ENCODE peak calls at places on chromosomes 1 and 21, in four cellular contexts. One of them, this sample, is unnamed.
A peak's percentile ranks its signal among the peaks of the same experiment; 100 is the strongest.

GRCh38 chr1:213689260-213689659 is 298.5 kb upstream of the PROX1 start:
- DNase-seq in psoas muscle: no peak
- DNase-seq in activated T-helper 1 cell treated with anti-CD3 and anti-CD28 coated beads, Interleukin-2, amount 50 U/mL, for 16 hours: no peak
- DNase-seq in NCI-H510A: no peak
- DNase-seq in this sample: no peak

GRCh38 chr21:27466175-27466574 is 499.3 kb upstream of the ADAMTS5 start:
- DNase-seq in NCI-H510A: no peak
- DNase-seq in activated T-helper 1 cell treated with anti-CD3 and anti-CD28 coated beads, Interleukin-2, amount 50 U/mL, for 16 hours: no peak
- DNase-seq in psoas muscle: no peak
- DNase-seq in this sample: no peak

GRCh38 chr1:97050501-97050900 is 328.9 kb downstream of the PTBP2 start:
- DNase-seq in activated T-helper 1 cell treated with anti-CD3 and anti-CD28 coated beads, Interleukin-2, amount 50 U/mL, for 16 hours: no peak
- DNase-seq in NCI-H510A: no peak
- DNase-seq in psoas muscle: no peak
- DNase-seq in this sample: no peak

GRCh38 chr1:35836734-35837133 is 28.9 kb downstream of the AGO4 start:
- DNase-seq in activated T-helper 1 cell treated with anti-CD3 and anti-CD28 coated beads, Interleukin-2, amount 50 U/mL, for 16 hours: no peak
- DNase-seq in NCI-H510A: no peak
- DNase-seq in psoas muscle: no peak
- DNase-seq in this sample: no peak

GRCh38 chr21:31108969-31109368 is 70.7 kb upstream of the KRTAP19-8 start:
- DNase-seq in activated T-helper 1 cell treated with anti-CD3 and anti-CD28 coated beads, Interleukin-2, amount 50 U/mL, for 16 hours: no peak
- DNase-seq in psoas muscle: no peak
- DNase-seq in NCI-H510A: no peak
- DNase-seq in this sample: no peak

GRCh38 chr1:154253671-154254070 is 18.8 kb upstream of the HAX1 start:
- DNase-seq in psoas muscle: no peak
- DNase-seq in NCI-H510A: no peak
- DNase-seq in activated T-helper 1 cell treated with anti-CD3 and anti-CD28 coated beads, Interleukin-2, amount 50 U/mL, for 16 hours: no peak
- DNase-seq in this sample: no peak

GRCh38 chr1:193553562-193553961 is 367.1 kb upstream of the B3GALT2 start:
- DNase-seq in psoas muscle: no peak
- DNase-seq in NCI-H510A: no peak
- DNase-seq in activated T-helper 1 cell treated with anti-CD3 and anti-CD28 coated beads, Interleukin-2, amount 50 U/mL, for 16 hours: no peak
- DNase-seq in this sample: no peak

GRCh38 chr1:89089962-89090361 is 25.0 kb upstream of the GBP1 start:
- DNase-seq in activated T-helper 1 cell treated with anti-CD3 and anti-CD28 coated beads, Interleukin-2, amount 50 U/mL, for 16 hours: no peak
- DNase-seq in psoas muscle: no peak
- DNase-seq in NCI-H510A: no peak
- DNase-seq in this sample: no peak

GRCh38 chr1:6249732-6250689 is 6.0 kb downstream of the HES3 start:
- DNase-seq in activated T-helper 1 cell treated with anti-CD3 and anti-CD28 coated beads, Interleukin-2, amount 50 U/mL, for 16 hours: no peak
- DNase-seq in psoas muscle: no peak
- DNase-seq in NCI-H510A: peak; percentile 52
- DNase-seq in this sample: no peak

GRCh38 chr21:35100351-35100771 is 51.3 kb upstream of the RUNX1 start:
- DNase-seq in activated T-helper 1 cell treated with anti-CD3 and anti-CD28 coated beads, Interleukin-2, amount 50 U/mL, for 16 hours: no peak
- DNase-seq in psoas muscle: no peak
- DNase-seq in NCI-H510A: no peak
- DNase-seq in this sample: no peak

GRCh38 chr1:244918422-244919319 is 54.3 kb upstream of the HNRNPU start:
- DNase-seq in NCI-H510A: no peak
- DNase-seq in psoas muscle: peak; percentile 70
- DNase-seq in activated T-helper 1 cell treated with anti-CD3 and anti-CD28 coated beads, Interleukin-2, amount 50 U/mL, for 16 hours: peak; percentile 36
- DNase-seq in this sample: peak; percentile 59

GRCh38 chr1:155186955-155187891 is 13.6 kb downstream of the TRIM46 start:
- DNase-seq in activated T-helper 1 cell treated with anti-CD3 and anti-CD28 coated beads, Interleukin-2, amount 50 U/mL, for 16 hours: no peak
- DNase-seq in psoas muscle: no peak
- DNase-seq in NCI-H510A: no peak
- DNase-seq in this sample: peak; percentile 7

GRCh38 chr1:186983327-186983726 is 154.6 kb downstream of the PLA2G4A start:
- DNase-seq in activated T-helper 1 cell treated with anti-CD3 and anti-CD28 coated beads, Interleukin-2, amount 50 U/mL, for 16 hours: no peak
- DNase-seq in NCI-H510A: no peak
- DNase-seq in psoas muscle: peak; percentile 23
- DNase-seq in this sample: peak; percentile 59

GRCh38 chr1:40072142-40072541 is 24.9 kb downstream of the PPT1 start:
- DNase-seq in activated T-helper 1 cell treated with anti-CD3 and anti-CD28 coated beads, Interleukin-2, amount 50 U/mL, for 16 hours: no peak
- DNase-seq in NCI-H510A: no peak
- DNase-seq in psoas muscle: no peak
- DNase-seq in this sample: no peak

GRCh38 chr1:25927541-25928265 is 21.5 kb upstream of the STMN1 start:
- DNase-seq in psoas muscle: no peak
- DNase-seq in NCI-H510A: no peak
- DNase-seq in activated T-helper 1 cell treated with anti-CD3 and anti-CD28 coated beads, Interleukin-2, amount 50 U/mL, for 16 hours: no peak
- DNase-seq in this sample: no peak

GRCh38 chr1:25476186-25477097 is 45.7 kb downstream of the MACO1 start:
- DNase-seq in NCI-H510A: no peak
- DNase-seq in psoas muscle: no peak
- DNase-seq in activated T-helper 1 cell treated with anti-CD3 and anti-CD28 coated beads, Interleukin-2, amount 50 U/mL, for 16 hours: no peak
- DNase-seq in this sample: no peak

GRCh38 chr1:6948861-6949260 is 163.6 kb downstream of the CAMTA1 start:
- DNase-seq in NCI-H510A: no peak
- DNase-seq in activated T-helper 1 cell treated with anti-CD3 and anti-CD28 coated beads, Interleukin-2, amount 50 U/mL, for 16 hours: no peak
- DNase-seq in psoas muscle: no peak
- DNase-seq in this sample: no peak

GRCh38 chr21:42107881-42108553 is 36.9 kb downstream of the UMODL1 start:
- DNase-seq in NCI-H510A: peak; percentile 72
- DNase-seq in psoas muscle: peak; percentile 70
- DNase-seq in activated T-helper 1 cell treated with anti-CD3 and anti-CD28 coated beads, Interleukin-2, amount 50 U/mL, for 16 hours: peak; percentile 40
- DNase-seq in this sample: peak; percentile 76

GRCh38 chr1:222588135-222588534 is 1.6 kb downstream of the TAF1A start:
- DNase-seq in NCI-H510A: no peak
- DNase-seq in activated T-helper 1 cell treated with anti-CD3 and anti-CD28 coated beads, Interleukin-2, amount 50 U/mL, for 16 hours: no peak
- DNase-seq in psoas muscle: no peak
- DNase-seq in this sample: no peak

GRCh38 chr1:95084317-95085176 is 11.8 kb upstream of the ALG14 start:
- DNase-seq in psoas muscle: no peak
- DNase-seq in activated T-helper 1 cell treated with anti-CD3 and anti-CD28 coated beads, Interleukin-2, amount 50 U/mL, for 16 hours: no peak
- DNase-seq in NCI-H510A: peak; percentile 3
- DNase-seq in this sample: no peak

GRCh38 chr1:205354259-205354904 is 2.3 kb downstream of the KLHDC8A start:
- DNase-seq in activated T-helper 1 cell treated with anti-CD3 and anti-CD28 coated beads, Interleukin-2, amount 50 U/mL, for 16 hours: peak; percentile 29
- DNase-seq in NCI-H510A: peak; percentile 26
- DNase-seq in psoas muscle: no peak
- DNase-seq in this sample: no peak

GRCh38 chr1:50271968-50272578 is 151.2 kb downstream of the DMRTA2 start:
- DNase-seq in psoas muscle: peak; percentile 26
- DNase-seq in activated T-helper 1 cell treated with anti-CD3 and anti-CD28 coated beads, Interleukin-2, amount 50 U/mL, for 16 hours: no peak
- DNase-seq in NCI-H510A: no peak
- DNase-seq in this sample: peak; percentile 48

GRCh38 chr1:43067856-43068751 is 104.0 kb downstream of the EBNA1BP2 start:
- DNase-seq in activated T-helper 1 cell treated with anti-CD3 and anti-CD28 coated beads, Interleukin-2, amount 50 U/mL, for 16 hours: no peak
- DNase-seq in psoas muscle: no peak
- DNase-seq in NCI-H510A: peak; percentile 54
- DNase-seq in this sample: no peak

GRCh38 chr21:32813265-32813903 is 41.8 kb upstream of the PAXBP1 start:
- DNase-seq in NCI-H510A: no peak
- DNase-seq in activated T-helper 1 cell treated with anti-CD3 and anti-CD28 coated beads, Interleukin-2, amount 50 U/mL, for 16 hours: no peak
- DNase-seq in psoas muscle: no peak
- DNase-seq in this sample: no peak

GRCh38 chr21:17270234-17270633 is 242.6 kb upstream of the CXADR start:
- DNase-seq in activated T-helper 1 cell treated with anti-CD3 and anti-CD28 coated beads, Interleukin-2, amount 50 U/mL, for 16 hours: no peak
- DNase-seq in psoas muscle: peak; percentile 25
- DNase-seq in NCI-H510A: no peak
- DNase-seq in this sample: peak; percentile 53

GRCh38 chr1:162391790-162392563 is 10.4 kb downstream of the C1orf226 start:
- DNase-seq in activated T-helper 1 cell treated with anti-CD3 and anti-CD28 coated beads, Interleukin-2, amount 50 U/mL, for 16 hours: no peak
- DNase-seq in psoas muscle: no peak
- DNase-seq in NCI-H510A: no peak
- DNase-seq in this sample: no peak

This sample was measured in Right ventricle myocardium superior.